ENCODE peak calls at places on chromosomes 5 and 9, in six cellular contexts. G, I, L, Z, M and D are unnamed samples.

GRCh38 chr9:96279927-96280326 is 22.0 kb downstream of the HSD17B3 start:
- DNase-seq in G (no peak), I (no peak), L (no peak), Z (no peak), M (no peak), D (no peak)

GRCh38 chr9:79581388-79581787 is 9.6 kb downstream of the TLE4 start:
- DNase-seq in G (no peak), I (peak), L (peak), Z (no peak), M (peak), D (no peak)

GRCh38 chr9:127910613-127911205 is 6.1 kb downstream of the ST6GALNAC4 start:
- DNase-seq in G (no peak), I (peak), L (no peak), Z (no peak), M (no peak), D (no peak)

GRCh38 chr9:6680797-6681146 is 35.2 kb upstream of the GLDC start:
- DNase-seq in G (peak), I (peak), L (peak), Z (peak), M (peak), D (peak)

GRCh38 chr5:141779642-141780041 is 97.6 kb upstream of the ARAP3 start:
- DNase-seq in G (no peak), I (no peak), L (no peak), Z (no peak), M (no peak), D (no peak)

GRCh38 chr9:38046669-38047300 is 22.2 kb downstream of the SHB start:
- DNase-seq in G (no peak), I (peak), L (no peak), Z (no peak), M (peak), D (no peak)

GRCh38 chr9:98775831-98776441 is 20.4 kb downstream of the ANKS6 start:
- DNase-seq in G (peak), I (peak), L (no peak), Z (peak), M (no peak), D (no peak)

GRCh38 chr5:132747064-132747692 is at the start of gene CCNI2:
- DNase-seq in G (no peak), I (peak), L (peak), Z (peak), M (no peak), D (peak)

GRCh38 chr9:13479071-13479470 is 199.6 kb upstream of the MPDZ start:
- DNase-seq in G (no peak), I (no peak), L (no peak), Z (no peak), M (no peak), D (no peak)

GRCh38 chr5:2106721-2107120 is 224.0 kb upstream of the IRX4 start:
- DNase-seq in G (no peak), I (no peak), L (no peak), Z (no peak), M (no peak), D (no peak)

GRCh38 chr5:2227433-2227832 is 344.7 kb upstream of the IRX4 start:
- DNase-seq in G (no peak), I (no peak), L (no peak), Z (no peak), M (no peak), D (no peak)

GRCh38 chr9:120412425-120412951 is 167.5 kb downstream of the CDK5RAP2 start:
- DNase-seq in G (peak), I (no peak), L (no peak), Z (no peak), M (no peak), D (no peak)

GRCh38 chr5:28265877-28266276 is 1227.5 kb upstream of the CDH9 start:
- DNase-seq in G (no peak), I (no peak), L (no peak), Z (no peak), M (no peak), D (no peak)

GRCh38 chr5:5497132-5497748 is 74.8 kb downstream of the ICE1 start:
- DNase-seq in G (peak), I (peak), L (peak), Z (peak), M (peak), D (no peak)

GRCh38 chr5:145180341-145180740 is 654.8 kb downstream of the PRELID2 start:
- DNase-seq in G (no peak), I (no peak), L (no peak), Z (no peak), M (no peak), D (no peak)

GRCh38 chr9:93967020-93967803 is 12.1 kb upstream of the BARX1 start:
- DNase-seq in G (no peak), I (no peak), L (no peak), Z (no peak), M (no peak), D (no peak)

GRCh38 chr5:103829585-103829984 is 267.0 kb upstream of the NUDT12 start:
- DNase-seq in G (no peak), I (peak), L (no peak), Z (no peak), M (no peak), D (no peak)

GRCh38 chr9:10910779-10911178 is 298.0 kb upstream of the PTPRD start:
- DNase-seq in G (no peak), I (no peak), L (no peak), Z (no peak), M (no peak), D (no peak)

GRCh38 chr9:306907-307306 is 92.2 kb downstream of the DOCK8 start:
- DNase-seq in G (no peak), I (no peak), L (peak), Z (peak), M (peak), D (peak)

GRCh38 chr9:34381323-34381722 is 4.6 kb upstream of the MYORG start:
- DNase-seq in G (no peak), I (no peak), L (peak), Z (peak), M (no peak), D (no peak)

GRCh38 chr5:157486861-157487260 is 26.8 kb downstream of the NIPAL4 start:
- DNase-seq in G (no peak), I (no peak), L (no peak), Z (no peak), M (no peak), D (no peak)

GRCh38 chr9:85522459-85523092 is 219.2 kb downstream of the AGTPBP1 start:
- DNase-seq in G (peak), I (peak), L (no peak), Z (peak), M (peak), D (peak)

GRCh38 chr9:134169166-134169565 is 4.8 kb upstream of the RNU6ATAC start:
- DNase-seq in G (no peak), I (no peak), L (no peak), Z (no peak), M (no peak), D (no peak)

GRCh38 chr9:97364769-97365490 is 47.0 kb upstream of the TDRD7 start:
- DNase-seq in G (no peak), I (no peak), L (no peak), Z (no peak), M (no peak), D (no peak)

GRCh38 chr5:91180506-91180905 is 202.6 kb downstream of the ARRDC3 start:
- DNase-seq in G (no peak), I (no peak), L (no peak), Z (no peak), M (peak), D (no peak)

GRCh38 chr5:139147743-139148079 is 50.5 kb downstream of the SIL1 start:
- DNase-seq in G (peak), I (peak), L (no peak), Z (no peak), M (peak), D (no peak)

GRCh38 chr5:84436866-84437265 is 52.2 kb upstream of the EDIL3 start:
- DNase-seq in G (no peak), I (peak), L (no peak), Z (no peak), M (no peak), D (no peak)

GRCh38 chr5:53424691-53425597 is 55.5 kb upstream of the FST start:
- DNase-seq in G (no peak), I (peak), L (no peak), Z (no peak), M (no peak), D (no peak)

GRCh38 chr5:42858709-42859108 is 47.0 kb upstream of the SELENOP start:
- DNase-seq in G (no peak), I (no peak), L (no peak), Z (no peak), M (peak), D (no peak)

GRCh38 chr5:169431386-169431785 is 130.4 kb upstream of the SLIT3 start:
- DNase-seq in G (no peak), I (peak), L (no peak), Z (no peak), M (no peak), D (no peak)

GRCh38 chr5:150313501-150313900 is 10.8 kb upstream of the ARSI start:
- DNase-seq in G (no peak), I (no peak), L (no peak), Z (no peak), M (no peak), D (no peak)

GRCh38 chr9:120184266-120184665 is 395.7 kb downstream of the CDK5RAP2 start:
- DNase-seq in G (no peak), I (no peak), L (no peak), Z (no peak), M (no peak), D (no peak)

GRCh38 chr5:157198277-157199058 is 17.8 kb downstream of the ITK start:
- DNase-seq in G (no peak), I (no peak), L (peak), Z (no peak), M (no peak), D (no peak)

GRCh38 chr5:139677404-139678282 is 29.5 kb downstream of the CXXC5 start:
- DNase-seq in G (no peak), I (no peak), L (no peak), Z (no peak), M (no peak), D (no peak)

GRCh38 chr9:130692365-130692764 is 1.2 kb upstream of the EXOSC2 start:
- DNase-seq in G (no peak), I (peak), L (no peak), Z (no peak), M (no peak), D (no peak)

GRCh38 chr9:16704489-16705111 is 165.9 kb downstream of the BNC2 start:
- DNase-seq in G (peak), I (peak), L (no peak), Z (no peak), M (peak), D (no peak)

GRCh38 chr9:127721391-127721821 is 5.5 kb downstream of the TTC16 start:
- DNase-seq in G (no peak), I (no peak), L (no peak), Z (no peak), M (no peak), D (no peak)

GRCh38 chr9:88280816-88281382 is 107.3 kb upstream of the SPIN1 start:
- DNase-seq in G (no peak), I (peak), L (no peak), Z (peak), M (no peak), D (no peak)

GRCh38 chr5:34706084-34706483 is 50.0 kb downstream of the RAI14 start:
- DNase-seq in G (no peak), I (peak), L (no peak), Z (no peak), M (no peak), D (no peak)